ENCODE peak calls at places on chromosome 3, in four cellular contexts. R, D, I and Z are unnamed samples.

GRCh38 chr3:138405486-138405885 is 28.9 kb upstream of the ESYT3 start:
- DNase-seq in R (no peak), I (no peak), D (no peak), Z (no peak)

GRCh38 chr3:184177331-184177731 is 2.7 kb downstream of the AP2M1 start:
- DNase-seq in I (no peak), R (no peak), D (no peak), Z (peak)

GRCh38 chr3:113231391-113231790 is 20.0 kb downstream of the BOC start:
- DNase-seq in R (no peak), I (no peak), D (no peak), Z (peak)

GRCh38 chr3:177523991-177524438 is 326.7 kb upstream of the TBL1XR1 start:
- DNase-seq in I (no peak), D (no peak), R (no peak), Z (no peak)

GRCh38 chr3:82133070-82133606 is 371.7 kb upstream of the GBE1 start:
- DNase-seq in D (no peak), R (peak), I (peak), Z (peak)

GRCh38 chr3:156352728-156353127 is 202.2 kb downstream of the SSR3 start:
- DNase-seq in D (no peak), I (no peak), R (no peak), Z (no peak)

GRCh38 chr3:15399970-15400369 is 27.4 kb downstream of the METTL6 start:
- DNase-seq in R (no peak), D (no peak), I (no peak), Z (no peak)

GRCh38 chr3:139388961-139389551 is 391 bp downstream of the COPB2 start:
- DNase-seq in I (no peak), D (no peak), R (no peak), Z (no peak)

GRCh38 chr3:189593581-189593980 is 37.6 kb upstream of the TP63 start:
- DNase-seq in I (no peak), R (no peak), D (no peak), Z (no peak)

GRCh38 chr3:151911462-151911861 is 38.0 kb downstream of the SUCNR1 start:
- DNase-seq in R (no peak), I (no peak), D (no peak), Z (no peak)

GRCh38 chr3:26438325-26438940 is 184.1 kb upstream of the LRRC3B start:
- DNase-seq in D (no peak), I (no peak), R (no peak), Z (no peak)

GRCh38 chr3:36494461-36495109 is 114.3 kb downstream of the STAC start:
- DNase-seq in R (no peak), I (no peak), D (no peak), Z (no peak)

GRCh38 chr3:197393711-197394110 is 95.3 kb upstream of the DLG1 start:
- DNase-seq in I (no peak), R (no peak), D (no peak), Z (no peak)

GRCh38 chr3:64685800-64686445 is 1.9 kb downstream of the ADAMTS9 start:
- DNase-seq in D (no peak), R (no peak), I (peak), Z (peak)

GRCh38 chr3:120743556-120744195 is 1.1 kb downstream of the GTF2E1 start:
- DNase-seq in I (no peak), D (no peak), R (no peak), Z (no peak)

GRCh38 chr3:36790765-36791164 is 26.4 kb upstream of the DCLK3 start:
- DNase-seq in R (no peak), D (no peak), I (no peak), Z (no peak)

GRCh38 chr3:152470893-152471292 is 202.2 kb downstream of the MBNL1 start:
- DNase-seq in I (no peak), R (no peak), D (no peak), Z (no peak)

GRCh38 chr3:161851941-161852566 is 355.4 kb downstream of the OTOL1 start:
- DNase-seq in D (no peak), R (no peak), I (no peak), Z (peak)

GRCh38 chr3:66303556-66303955 is 82.8 kb downstream of the SLC25A26 start:
- DNase-seq in D (no peak), R (peak), I (no peak), Z (no peak)

GRCh38 chr3:15768421-15769255 is 29.1 kb downstream of the ANKRD28 start:
- DNase-seq in I (peak), D (no peak), R (no peak), Z (peak)

GRCh38 chr3:76933245-76933644 is 106.7 kb upstream of the ROBO2 start:
- DNase-seq in D (no peak), R (no peak), I (no peak), Z (no peak)

GRCh38 chr3:4750306-4751056 is 228.8 kb upstream of the BHLHE40 start:
- DNase-seq in I (no peak), D (no peak), R (no peak), Z (peak)

GRCh38 chr3:11534011-11534782 is 109.5 kb downstream of the VGLL4 start:
- DNase-seq in I (no peak), R (no peak), D (no peak), Z (no peak)

GRCh38 chr3:98972155-98972554 is 70.7 kb upstream of the DCBLD2 start:
- DNase-seq in I (no peak), R (no peak), D (no peak), Z (peak)

GRCh38 chr3:46463120-46463867 is 1.4 kb downstream of the LTF start:
- DNase-seq in D (no peak), I (no peak), R (no peak), Z (no peak)

GRCh38 chr3:38404286-38404685 is 49.4 kb upstream of the ACVR2B start:
- DNase-seq in I (no peak), R (no peak), D (no peak), Z (peak)

GRCh38 chr3:134029734-134030381 is at the start of gene SLCO2A1:
- DNase-seq in R (no peak), D (no peak), I (peak), Z (no peak)

GRCh38 chr3:58414538-58415197 is 19.0 kb downstream of the PDHB start:
- DNase-seq in D (peak), I (no peak), R (peak), Z (peak)

GRCh38 chr3:54928056-54928770 is at the start of gene LRTM1:
- DNase-seq in D (no peak), R (no peak), I (no peak), Z (no peak)

GRCh38 chr3:141307351-141308059 is 60.8 kb upstream of the ZBTB38 start:
- DNase-seq in I (no peak), D (no peak), R (no peak), Z (no peak)

GRCh38 chr3:142817897-142818296 is 71.0 kb downstream of the PCOLCE2 start:
- DNase-seq in R (no peak), I (no peak), D (no peak), Z (no peak)

GRCh38 chr3:114223146-114223545 is 14.2 kb downstream of the ZNF80 start:
- DNase-seq in I (no peak), R (no peak), D (no peak), Z (no peak)